ENCODE peak calls at places on chromosomes 16 and 17, in four cellular contexts. I is HCT116, U is HepG2, R is Panc1. K is an unnamed sample.

GRCh38 chr16:2170587-2171435 is 15.2 kb downstream of the TRAF7 start:
- DNase-seq in R (no peak), I (no peak), U (no peak), K (no peak)

GRCh38 chr16:78607022-78607421 is 507.6 kb downstream of the WWOX start:
- DNase-seq in U (no peak), I (no peak), R (no peak), K (no peak)

GRCh38 chr17:80419255-80419654 is 4.3 kb downstream of the ENDOV start:
- DNase-seq in I (no peak), R (no peak), U (no peak), K (no peak)

GRCh38 chr17:74177018-74177450 is 26.4 kb upstream of the RPL38 start:
- DNase-seq in U (no peak), I (no peak), R (no peak), K (no peak)

GRCh38 chr17:17714261-17714866 is 33.1 kb downstream of the RAI1 start:
- DNase-seq in I (no peak), R (no peak), U (no peak), K (no peak)

GRCh38 chr16:69495821-69496220 is 69.9 kb upstream of the NFAT5 start:
- DNase-seq in R (no peak), I (no peak), U (no peak), K (no peak)

GRCh38 chr17:27553019-27553511 is 77.9 kb upstream of the LGALS9 start:
- DNase-seq in U (no peak), I (no peak), R (no peak), K (no peak)

GRCh38 chr17:18285296-18285695 is 24.8 kb downstream of the MIEF2 start:
- DNase-seq in I (no peak), U (no peak), R (no peak), K (no peak)

GRCh38 chr16:57611184-57611583 is 17.2 kb upstream of the ADGRG1 start:
- DNase-seq in R (no peak), U (no peak), I (no peak), K (no peak)

GRCh38 chr16:27811881-27812280 is 251.6 kb downstream of the GSG1L start:
- DNase-seq in I (no peak), R (no peak), U (no peak), K (no peak)

GRCh38 chr16:88012360-88012759 is 61.1 kb downstream of the BANP start:
- DNase-seq in I (no peak), U (no peak), R (no peak), K (no peak)

GRCh38 chr16:57358527-57359095 is at the start of gene CCL22:
- DNase-seq in R (no peak), I (no peak), U (no peak), K (no peak)

GRCh38 chr17:65589321-65589720 is 27.9 kb upstream of the AXIN2 start:
- DNase-seq in I (no peak), U (no peak), R (no peak), K (no peak)

GRCh38 chr17:49576121-49576905 is 642 bp downstream of the NXPH3 start:
- DNase-seq in I (no peak), U (no peak), R (no peak), K (peak; percentile 86)

GRCh38 chr16:86884256-86884655 is 305.9 kb downstream of the FOXL1 start:
- DNase-seq in I (no peak), R (no peak), U (no peak), K (no peak)

GRCh38 chr16:7397901-7398300 is 65.3 kb downstream of the RBFOX1 start:
- DNase-seq in I (no peak), R (no peak), U (no peak), K (no peak)

GRCh38 chr16:59459811-59460210 is 725.7 kb upstream of the GOT2 start:
- DNase-seq in U (no peak), R (no peak), I (no peak), K (no peak)

GRCh38 chr17:50353600-50354195 is 7.8 kb downstream of the XYLT2 start:
- DNase-seq in U (no peak), I (no peak), R (no peak), K (no peak)

GRCh38 chr16:47073223-47074155 is 70.3 kb downstream of the NETO2 start:
- DNase-seq in U (no peak), R (no peak), I (no peak), K (no peak)

GRCh38 chr17:8818047-8818446 is 18.9 kb upstream of the MFSD6L start:
- DNase-seq in U (no peak), I (no peak), R (no peak), K (no peak)
- TF ChIP-seq TCF7L2 in U (no peak), I (no peak), R (no peak), K (no peak)

GRCh38 chr16:67555795-67556212 is 6.5 kb upstream of the CTCF start:
- DNase-seq in U (no peak), I (peak; percentile 16), R (no peak), K (no peak)
- TF ChIP-seq TCF7L2 in U (no peak), I (no peak), R (no peak), K (no peak)

GRCh38 chr17:4536259-4536741 is 18.9 kb downstream of the MYBBP1A start:
- DNase-seq in I (no peak), R (no peak), U (no peak), K (peak; percentile 63)
- TF ChIP-seq TCF7L2 in I (no peak), R (no peak), U (no peak), K (no peak)

GRCh38 chr17:75684249-75684648 is 17.1 kb downstream of the SAP30BP start:
- DNase-seq in I (no peak), R (no peak), U (no peak), K (no peak)

GRCh38 chr17:75688209-75688771 is 21.2 kb downstream of the SAP30BP start:
- DNase-seq in U (no peak), R (no peak), I (no peak), K (no peak)

GRCh38 chr17:75685508-75685907 is 18.4 kb downstream of the SAP30BP start:
- DNase-seq in R (no peak), I (no peak), U (no peak), K (no peak)

GRCh38 chr17:75683467-75684041 is 16.4 kb downstream of the SAP30BP start:
- DNase-seq in I (peak; percentile 88), R (peak; percentile 25), U (peak; percentile 59), K (peak; percentile 36)

DNA sequence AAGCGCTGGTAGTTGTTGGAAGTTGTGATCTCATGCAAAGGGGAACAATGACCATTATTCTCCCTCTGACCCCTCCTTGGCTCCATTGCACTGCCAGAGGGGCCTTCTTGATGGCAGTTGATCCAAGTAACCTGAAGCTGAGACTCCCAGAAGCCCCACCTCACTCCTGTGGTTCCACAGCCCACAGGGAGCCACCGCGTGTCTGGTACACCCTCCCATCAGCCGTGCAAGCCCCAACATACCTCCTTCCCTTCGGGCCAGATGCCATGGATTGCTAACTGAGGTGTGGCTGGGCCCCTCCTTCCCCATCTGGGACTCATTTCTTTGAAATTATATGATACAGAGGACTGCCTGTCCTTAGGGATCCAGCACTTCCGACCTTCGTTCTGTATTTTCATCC is 17.8 kb downstream of the SAP30BP start:
- DNase-seq in R (no peak), I (no peak), U (no peak), K (no peak)
- TF ChIP-seq TCF7L2 in R (no peak), I (no peak), U (no peak), K (no peak)

GRCh38 chr17:82601447-82602000 is 46.7 kb downstream of the WDR45B start:
- DNase-seq in U (no peak), R (no peak), I (no peak), K (no peak)

GRCh38 chr17:82602487-82602886 is 45.8 kb downstream of the WDR45B start:
- DNase-seq in R (no peak), U (no peak), I (no peak), K (no peak)

GRCh38 chr17:82603981-82604448 is 44.2 kb downstream of the WDR45B start:
- DNase-seq in U (no peak), I (no peak), R (no peak), K (peak; percentile 56)

GRCh38 chr17:82604532-82604931 is 43.7 kb downstream of the WDR45B start:
- DNase-seq in R (no peak), U (no peak), I (no peak), K (no peak)

DNA sequence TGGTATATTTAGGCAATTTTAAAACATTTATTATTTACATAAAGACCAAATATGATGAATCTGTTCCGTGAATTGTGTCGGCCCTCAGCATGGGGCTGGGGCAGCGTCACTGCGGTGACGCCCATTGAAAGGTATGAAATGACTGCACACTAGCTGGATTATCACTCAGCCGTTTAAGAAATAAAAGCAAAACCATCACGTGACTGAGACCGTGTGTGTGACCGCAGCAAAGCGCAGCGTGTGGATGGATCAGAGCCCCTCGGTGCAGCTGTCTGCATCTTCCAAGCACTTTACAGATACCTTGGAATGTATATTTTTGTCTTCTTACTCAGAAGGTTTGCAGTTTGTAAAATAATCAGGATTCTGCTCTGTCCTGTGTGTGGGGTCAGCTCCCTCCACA is 45.3 kb downstream of the WDR45B start:
- DNase-seq in R (no peak), U (no peak), I (no peak), K (no peak)
- TF ChIP-seq TCF7L2 in R (no peak), U (no peak), I (no peak), K (no peak)

GRCh38 chr16:3950343-3951193 is 70.1 kb upstream of the CREBBP start:
- DNase-seq in R (no peak), U (no peak), I (no peak), K (no peak)
- TF ChIP-seq TCF7L2 in R (no peak), U (no peak), I (no peak), K (no peak)

DNA sequence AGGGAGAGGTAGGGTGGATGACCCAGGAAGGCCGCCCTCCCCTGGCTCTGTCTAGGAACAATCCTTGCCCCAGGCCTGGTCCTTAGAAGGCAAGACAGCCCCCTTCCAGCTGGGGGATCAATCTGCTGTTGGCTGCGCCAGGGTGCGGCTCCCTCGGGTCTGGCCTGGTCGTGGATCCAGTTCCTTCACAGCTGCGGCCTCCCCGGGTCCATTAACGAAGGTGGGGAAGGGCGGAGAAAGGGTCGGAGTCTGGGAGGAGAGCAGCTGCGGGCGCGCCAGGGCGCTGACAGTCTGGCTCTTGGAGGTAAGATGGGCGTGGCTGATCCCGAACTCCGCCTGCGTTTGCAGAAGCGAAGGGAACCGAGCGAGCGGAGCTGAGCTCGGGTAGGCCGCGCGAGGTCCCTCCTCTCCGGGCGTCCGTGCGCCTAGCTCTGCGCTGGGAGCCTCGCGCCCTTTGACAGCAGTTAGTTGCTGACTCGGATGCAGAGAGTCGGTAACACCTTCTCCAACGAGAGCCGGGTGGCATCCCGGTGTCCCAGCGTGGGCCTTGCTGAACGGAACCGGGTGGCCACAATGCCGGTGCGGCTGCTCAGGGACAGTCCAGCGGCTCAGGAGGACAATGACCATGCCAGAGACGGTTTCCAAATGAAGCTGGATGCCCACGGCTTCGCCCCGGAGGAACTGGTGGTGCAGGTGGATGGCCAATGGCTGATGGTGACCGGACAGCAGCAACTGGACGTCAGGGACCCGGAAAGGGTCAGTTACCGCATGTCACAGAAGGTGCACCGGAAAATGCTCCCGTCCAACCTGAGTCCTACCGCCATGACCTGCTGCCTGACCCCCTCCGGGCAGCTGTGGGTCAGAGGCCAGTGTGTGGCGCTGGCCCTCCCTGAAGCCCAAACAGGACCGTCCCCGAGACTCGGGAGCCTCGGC is at the start of gene HSPB9:
- DNase-seq in U (no peak), I (no peak), R (no peak), K (no peak)
- TF ChIP-seq TCF7L2 in U (no peak), I (no peak), R (no peak), K (no peak)

GRCh38 chr17:40555296-40556190 is 9.7 kb downstream of the CCR7 start:
- DNase-seq in I (no peak), U (no peak), R (no peak), K (no peak)
- TF ChIP-seq TCF7L2 in I (no peak), U (no peak), R (no peak), K (no peak)

GRCh38 chr17:31492880-31493655 is 101.6 kb downstream of the RAB11FIP4 start:
- DNase-seq in U (no peak), R (no peak), I (no peak), K (peak; percentile 63)
- TF ChIP-seq TCF7L2 in U (no peak), R (no peak), I (no peak), K (no peak)

GRCh38 chr17:7477392-7478275 is 1.8 kb downstream of the ZBTB4 start:
- DNase-seq in U (peak; percentile 31), R (no peak), I (no peak), K (peak; percentile 32)
- TF ChIP-seq TCF7L2 in U (no peak), R (no peak), I (no peak), K (no peak)

K was measured in K562.